ENCODE peak calls at places on chromosomes 11 and 22, in five cellular contexts. Y is astrocyte, P is natural killer cell, R is uterus, L is tibial artery. K is an unnamed sample.
A peak's percentile ranks its signal among the peaks of the same experiment; 100 is the strongest.

GRCh38 chr11:18313985-18314763 is 7.8 kb downstream of the HPS5 start:
- DNase-seq in Y (peak; percentile 23), P (no peak), R (no peak), L (no peak), K (no peak)

GRCh38 chr22:28441720-28442263 is 237.8 kb downstream of the TTC28 start:
- DNase-seq in Y (peak; percentile 30), P (no peak), R (no peak), L (no peak), K (peak; percentile 13)

GRCh38 chr11:110091995-110092576 is 1.1 kb upstream of the ZC3H12C start:
- DNase-seq in Y (no peak), P (no peak), R (peak; percentile 19), L (no peak), K (no peak)

GRCh38 chr11:71947498-71947897 is 18.7 kb downstream of the RNF121 start:
- DNase-seq in Y (no peak), P (no peak), R (no peak), L (no peak), K (no peak)

GRCh38 chr11:133518702-133519264 is 13.5 kb downstream of the OPCML start:
- DNase-seq in Y (no peak), P (no peak), R (no peak), L (no peak), K (no peak)

GRCh38 chr11:16184588-16184987 is 171.8 kb downstream of the SOX6 start:
- DNase-seq in Y (peak; percentile 69), P (no peak), R (no peak), L (no peak), K (no peak)

GRCh38 chr11:112958670-112959069 is 2.5 kb upstream of the NCAM1 start:
- DNase-seq in Y (peak; percentile 41), P (no peak), R (peak; percentile 60), L (no peak), K (no peak)

GRCh38 chr22:31935961-31936635 is 8.2 kb upstream of the YWHAH start:
- DNase-seq in Y (no peak), P (no peak), R (no peak), L (no peak), K (no peak)

GRCh38 chr11:111336582-111337256 is 38.4 kb downstream of the POU2AF3 start:
- DNase-seq in Y (peak; percentile 82), P (no peak), R (no peak), L (no peak), K (no peak)

GRCh38 chr22:19625331-19626041 is 88.8 kb upstream of the SEPTIN5 start:
- DNase-seq in Y (no peak), P (no peak), R (no peak), L (no peak), K (no peak)

GRCh38 chr22:26648011-26648497 is 9.3 kb upstream of the MIAT start:
- DNase-seq in Y (no peak), P (no peak), R (no peak), L (no peak), K (no peak)

GRCh38 chr11:46112961-46113617 is 8.2 kb downstream of the PHF21A start:
- DNase-seq in Y (peak; percentile 59), P (no peak), R (no peak), L (no peak), K (peak; percentile 45)

GRCh38 chr11:131025020-131025419 is 108.7 kb upstream of the SNX19 start:
- DNase-seq in Y (peak; percentile 52), P (no peak), R (no peak), L (no peak), K (peak; percentile 16)

GRCh38 chr11:116773203-116774112 is 671 bp upstream of the BUD13 start:
- DNase-seq in Y (no peak), P (no peak), R (no peak), L (no peak), K (peak; percentile 43)

GRCh38 chr11:126495281-126495680 is 139.8 kb downstream of the ST3GAL4 start:
- DNase-seq in Y (no peak), P (no peak), R (no peak), L (no peak), K (no peak)

GRCh38 chr11:6402561-6402981 is 12.3 kb downstream of the SMPD1 start:
- DNase-seq in Y (no peak), P (peak; percentile 28), R (no peak), L (no peak), K (peak; percentile 82)

GRCh38 chr22:27267145-27267544 is 534.4 kb downstream of the MN1 start:
- DNase-seq in Y (peak; percentile 83), P (no peak), R (no peak), L (no peak), K (no peak)

GRCh38 chr11:31646206-31646605 is 136.6 kb downstream of the ELP4 start:
- DNase-seq in Y (peak; percentile 49), P (no peak), R (no peak), L (no peak), K (no peak)

GRCh38 chr11:48033918-48034341 is 53.6 kb downstream of the PTPRJ start:
- DNase-seq in Y (no peak), P (no peak), R (no peak), L (no peak), K (no peak)

GRCh38 chr22:41856484-41856883 is 23.6 kb downstream of the SREBF2 start:
- DNase-seq in Y (no peak), P (no peak), R (no peak), L (no peak), K (no peak)

DNA sequence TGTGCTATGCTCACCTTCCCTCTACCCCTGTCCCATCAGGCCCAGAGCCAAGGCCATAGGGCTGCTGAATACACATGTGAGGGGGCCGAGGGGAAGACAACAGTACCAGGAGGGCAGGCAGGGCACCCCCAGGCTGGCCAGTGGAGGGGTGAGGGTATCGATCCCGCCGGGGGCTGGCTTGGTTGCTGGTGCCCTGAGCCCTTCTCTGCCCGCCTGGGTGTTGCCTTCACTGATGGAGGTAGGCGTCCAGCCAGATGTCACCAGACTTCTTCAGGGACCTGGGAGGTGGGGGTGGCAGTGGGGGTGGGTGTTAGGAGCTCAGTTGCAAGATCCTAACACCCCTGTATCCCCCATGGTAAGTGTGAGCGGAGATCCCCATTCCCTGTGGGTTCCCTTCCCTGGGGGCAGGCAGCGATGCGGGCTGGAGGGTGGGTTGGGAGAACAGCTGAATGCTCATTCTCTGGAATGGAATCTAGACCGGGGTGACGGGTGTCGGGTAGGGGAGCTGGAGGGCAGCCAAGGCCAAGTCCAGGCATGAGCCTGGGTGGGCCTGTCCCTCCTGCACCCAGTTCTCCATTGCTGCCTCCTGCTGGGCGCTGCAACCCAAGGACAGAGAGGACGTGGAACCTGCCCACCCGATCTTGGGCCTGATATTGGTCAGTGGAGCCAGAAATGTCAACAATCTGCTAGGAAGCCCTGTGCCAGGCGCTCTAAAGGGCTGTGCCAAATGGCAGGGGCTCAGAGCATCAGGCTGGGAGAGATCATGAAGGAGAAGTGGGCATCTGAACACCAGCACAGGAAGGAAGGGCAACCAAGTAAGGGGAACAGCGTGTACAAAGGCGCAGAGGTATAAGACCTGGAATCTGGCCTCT is 17.5 kb downstream of the FADS3 start:
- DNase-seq in Y (no peak), P (no peak), R (no peak), L (no peak), K (no peak)
- TF ChIP-seq CTCF in Y (no peak), P (no peak), R (no peak), L (no peak), K (no peak)

DNA sequence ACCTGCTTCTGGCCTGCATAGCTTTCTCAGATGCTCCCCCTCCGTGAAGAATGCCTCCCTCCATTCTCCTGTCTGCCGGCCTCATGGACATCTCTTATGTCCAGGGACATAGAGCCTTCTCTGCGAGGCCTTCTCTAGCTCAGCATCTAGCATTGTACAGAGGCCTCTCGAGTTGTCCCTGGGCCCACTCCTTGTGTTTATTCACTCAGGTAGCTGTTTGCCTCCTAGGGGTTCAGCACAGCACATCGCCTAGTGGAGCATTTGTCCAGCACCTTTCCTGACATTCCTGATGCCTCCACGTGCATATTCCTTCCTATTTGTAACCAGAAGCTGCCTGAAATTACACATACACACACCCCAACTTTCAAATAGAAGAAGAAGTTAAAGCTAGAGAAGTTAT is 101.3 kb downstream of the TBC1D22A start:
- DNase-seq in Y (no peak), P (no peak), R (no peak), L (no peak), K (no peak)
- TF ChIP-seq CTCF in Y (no peak), P (no peak), R (no peak), L (no peak), K (no peak)

GRCh38 chr11:4032097-4032496 is 62.5 kb upstream of the RRM1 start:
- DNase-seq in Y (no peak), P (no peak), R (no peak), L (no peak), K (no peak)
- TF ChIP-seq CTCF in Y (no peak), P (no peak), R (no peak), L (no peak), K (no peak)

DNA sequence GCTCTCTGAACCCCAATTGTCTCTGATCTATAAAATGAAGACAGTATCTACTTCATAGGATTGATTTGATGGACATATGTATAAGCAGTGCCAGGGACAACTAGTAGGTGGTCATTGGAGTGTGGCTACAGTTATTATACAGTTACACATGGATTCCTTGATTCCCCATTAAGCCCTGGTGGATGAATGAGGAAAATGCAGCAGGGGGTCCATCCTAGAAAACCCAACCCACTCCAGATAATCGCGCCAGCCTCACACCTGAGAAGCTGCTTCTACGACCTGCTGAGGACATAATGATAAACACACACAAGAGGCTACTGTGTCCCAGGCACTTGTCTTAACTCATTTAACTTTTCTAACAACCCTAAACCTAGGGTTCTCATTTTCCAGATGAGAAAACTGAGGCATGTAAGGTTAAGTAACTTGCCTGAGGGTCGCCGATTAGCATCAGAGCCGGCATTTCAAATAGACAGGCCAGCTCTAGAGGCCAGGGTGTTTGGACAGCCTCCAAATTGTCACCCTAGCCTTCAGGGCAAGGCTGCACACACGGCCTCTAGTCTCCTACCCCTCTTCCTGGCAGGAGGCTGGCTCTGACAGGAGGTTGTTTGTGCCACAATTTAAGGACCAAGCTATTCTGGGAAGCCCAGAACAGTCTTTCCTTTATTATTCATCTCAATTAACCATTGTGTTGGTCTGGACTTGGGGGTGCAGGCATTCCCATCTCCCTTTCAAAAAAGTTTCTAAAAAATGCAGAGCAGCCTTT is 3.8 kb upstream of the C11orf91 start:
- DNase-seq in Y (no peak), P (no peak), R (no peak), L (no peak), K (no peak)
- TF ChIP-seq CTCF in Y (peak; percentile 20), P (no peak), R (no peak), L (no peak), K (no peak)

GRCh38 chr11:13538044-13538443 is 42.2 kb upstream of the PTH start:
- DNase-seq in Y (no peak), P (no peak), R (no peak), L (no peak), K (no peak)

GRCh38 chr11:13534358-13534757 is 38.6 kb upstream of the PTH start:
- DNase-seq in Y (no peak), P (no peak), R (no peak), L (no peak), K (no peak)

GRCh38 chr11:13535819-13536218 is 40.0 kb upstream of the PTH start:
- DNase-seq in Y (no peak), P (no peak), R (no peak), L (no peak), K (no peak)
- TF ChIP-seq CTCF in Y (no peak), P (no peak), R (no peak), L (no peak), K (no peak)